ENCODE peak calls at places on chromosomes 3 and 15, in six cellular contexts. One of them, this sample, is unnamed.

GRCh38 chr3:194691481-194692281 is 6.0 kb downstream of the FAM43A start:
- DNase-seq in H1: no peak
- DNase-seq in HepG2: no peak
- DNase-seq in GM12878: peak
- DNase-seq in K562: no peak
- DNase-seq in GM12892: peak
- DNase-seq in this sample: peak

GRCh38 chr3:178777718-178778411 is 241.6 kb downstream of the KCNMB2 start:
- DNase-seq in H1: no peak
- DNase-seq in HepG2: no peak
- DNase-seq in GM12878: no peak
- DNase-seq in K562: no peak
- DNase-seq in GM12892: no peak
- DNase-seq in this sample: no peak

GRCh38 chr3:194386066-194386465 is 13.0 kb downstream of the GP5 start:
- DNase-seq in H1: no peak
- DNase-seq in HepG2: no peak
- DNase-seq in GM12878: no peak
- DNase-seq in K562: no peak
- DNase-seq in GM12892: no peak
- DNase-seq in this sample: no peak

GRCh38 chr3:48270306-48270705 is 29.4 kb downstream of the ZNF589 start:
- DNase-seq in H1: no peak
- DNase-seq in HepG2: no peak
- DNase-seq in GM12878: no peak
- DNase-seq in K562: no peak
- DNase-seq in GM12892: no peak
- DNase-seq in this sample: no peak

GRCh38 chr15:54839379-54839778 is 357.4 kb downstream of the RSL24D1 start:
- DNase-seq in H1: no peak
- DNase-seq in HepG2: no peak
- DNase-seq in GM12878: no peak
- DNase-seq in K562: no peak
- DNase-seq in GM12892: no peak
- DNase-seq in this sample: no peak

GRCh38 chr3:86982883-86983282 is 8.1 kb downstream of the VGLL3 start:
- DNase-seq in H1: no peak
- DNase-seq in HepG2: no peak
- DNase-seq in GM12878: no peak
- DNase-seq in K562: no peak
- DNase-seq in GM12892: no peak
- DNase-seq in this sample: no peak

GRCh38 chr15:69997701-69998273 is 99.9 kb downstream of the TLE3 start:
- DNase-seq in H1: no peak
- DNase-seq in HepG2: no peak
- DNase-seq in GM12878: no peak
- DNase-seq in K562: no peak
- DNase-seq in GM12892: no peak
- DNase-seq in this sample: no peak

GRCh38 chr3:16411450-16411849 is 102.0 kb downstream of the RFTN1 start:
- DNase-seq in H1: no peak
- DNase-seq in HepG2: no peak
- DNase-seq in GM12878: no peak
- DNase-seq in K562: no peak
- DNase-seq in GM12892: no peak
- DNase-seq in this sample: no peak

GRCh38 chr3:73718326-73719110 is 93.8 kb upstream of the PDZRN3 start:
- DNase-seq in H1: no peak
- DNase-seq in HepG2: no peak
- DNase-seq in GM12878: no peak
- DNase-seq in K562: no peak
- DNase-seq in GM12892: no peak
- DNase-seq in this sample: no peak

GRCh38 chr3:2579206-2579605 is 480.5 kb downstream of the CNTN4 start:
- DNase-seq in H1: no peak
- DNase-seq in HepG2: no peak
- DNase-seq in GM12878: no peak
- DNase-seq in K562: no peak
- DNase-seq in GM12892: no peak
- DNase-seq in this sample: no peak

GRCh38 chr3:101695779-101696372 is 9.4 kb upstream of the RPL24 start:
- DNase-seq in H1: no peak
- DNase-seq in HepG2: peak
- DNase-seq in GM12878: no peak
- DNase-seq in K562: peak
- DNase-seq in GM12892: no peak
- DNase-seq in this sample: no peak

GRCh38 chr3:122005033-122005565 is 16.9 kb downstream of the ILDR1 start:
- DNase-seq in H1: no peak
- DNase-seq in HepG2: no peak
- DNase-seq in GM12878: peak
- DNase-seq in K562: peak
- DNase-seq in GM12892: no peak
- DNase-seq in this sample: no peak

DNA sequence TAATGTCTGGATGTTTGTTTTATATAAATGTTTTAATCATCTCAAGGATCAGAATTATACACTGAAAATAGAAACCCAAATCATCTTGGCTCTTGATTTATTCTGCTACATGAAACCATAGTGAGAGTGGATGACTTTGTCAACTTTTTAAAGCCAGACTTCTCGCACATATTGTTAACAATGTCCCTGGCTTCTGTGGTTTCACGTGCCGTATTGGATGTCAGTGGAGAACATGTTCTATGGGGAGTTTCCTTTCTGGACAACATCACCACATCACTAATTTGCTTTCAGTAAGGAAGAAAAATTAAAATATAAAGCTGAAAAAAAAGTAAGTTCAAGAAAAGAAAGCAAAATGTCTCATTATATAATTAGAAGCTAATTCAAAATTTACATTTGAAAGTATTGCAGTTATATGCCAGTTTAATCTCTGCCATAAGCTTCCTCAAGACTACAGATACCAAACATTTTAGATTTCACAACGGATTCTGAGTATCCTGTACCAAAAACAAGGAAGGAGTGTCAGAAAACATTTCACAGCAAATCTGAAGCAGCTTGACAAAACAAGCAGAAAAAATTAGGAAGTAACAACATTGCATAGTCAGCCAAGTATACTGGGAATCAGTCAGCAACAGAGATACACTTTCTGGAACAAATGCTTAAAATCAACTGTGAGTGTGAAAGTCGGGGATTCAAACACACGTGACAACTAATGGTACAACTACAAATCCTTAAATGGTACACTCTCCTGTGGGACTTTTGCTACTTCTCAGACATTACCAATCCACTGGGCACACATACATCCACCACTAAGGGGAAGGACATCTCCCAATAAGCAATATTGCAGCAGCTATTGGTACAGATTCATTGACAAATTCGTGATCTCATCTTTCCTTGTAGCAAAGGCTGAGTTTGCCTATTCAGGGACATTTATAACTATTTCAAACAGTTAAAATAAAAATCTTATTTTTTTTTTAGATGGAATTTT is 296.8 kb upstream of the MME start:
- DNase-seq in H1: no peak
- DNase-seq in HepG2: no peak
- DNase-seq in GM12878: no peak
- DNase-seq in K562: no peak
- DNase-seq in GM12892: no peak
- DNase-seq in this sample: no peak
- TF ChIP-seq POLR2AphosphoS5 in H1: no peak
- TF ChIP-seq POLR2AphosphoS5 in HepG2: no peak
- TF ChIP-seq POLR2AphosphoS5 in GM12878: no peak
- TF ChIP-seq POLR2AphosphoS5 in K562: no peak
- TF ChIP-seq POLR2AphosphoS5 in GM12892: no peak
- TF ChIP-seq POLR2AphosphoS5 in this sample: no peak

GRCh38 chr3:172142074-172143059 is 103.0 kb downstream of the FNDC3B start:
- DNase-seq in H1: no peak
- DNase-seq in HepG2: no peak
- DNase-seq in GM12878: peak
- DNase-seq in K562: peak
- DNase-seq in GM12892: no peak
- DNase-seq in this sample: no peak
- TF ChIP-seq TAF1 in H1: no peak
- TF ChIP-seq TAF1 in HepG2: no peak
- TF ChIP-seq TAF1 in GM12878: peak
- TF ChIP-seq TAF1 in K562: no peak
- TF ChIP-seq TAF1 in GM12892: no peak
- TF ChIP-seq TAF1 in this sample: no peak

GRCh38 chr3:94062513-94063404 is at the start of the genes DHFR2 and NSUN3:
- DNase-seq in H1: peak
- DNase-seq in HepG2: peak
- DNase-seq in GM12878: peak
- DNase-seq in K562: peak
- DNase-seq in GM12892: peak
- DNase-seq in this sample: peak
- TF ChIP-seq POLR2A in H1: peak
- TF ChIP-seq POLR2A in HepG2: peak
- TF ChIP-seq POLR2A in GM12878: peak
- TF ChIP-seq POLR2A in K562: peak
- TF ChIP-seq POLR2A in GM12892: peak
- TF ChIP-seq POLR2A in this sample: peak

GRCh38 chr15:101188517-101189340 is 63.1 kb downstream of the CHSY1 start:
- DNase-seq in H1: no peak
- DNase-seq in HepG2: no peak
- DNase-seq in GM12878: peak
- DNase-seq in K562: no peak
- DNase-seq in GM12892: no peak
- DNase-seq in this sample: peak
- TF ChIP-seq POLR2AphosphoS5 in H1: no peak
- TF ChIP-seq POLR2AphosphoS5 in HepG2: no peak
- TF ChIP-seq POLR2AphosphoS5 in GM12878: no peak
- TF ChIP-seq POLR2AphosphoS5 in K562: no peak
- TF ChIP-seq POLR2AphosphoS5 in GM12892: no peak
- TF ChIP-seq POLR2AphosphoS5 in this sample: no peak

DNA sequence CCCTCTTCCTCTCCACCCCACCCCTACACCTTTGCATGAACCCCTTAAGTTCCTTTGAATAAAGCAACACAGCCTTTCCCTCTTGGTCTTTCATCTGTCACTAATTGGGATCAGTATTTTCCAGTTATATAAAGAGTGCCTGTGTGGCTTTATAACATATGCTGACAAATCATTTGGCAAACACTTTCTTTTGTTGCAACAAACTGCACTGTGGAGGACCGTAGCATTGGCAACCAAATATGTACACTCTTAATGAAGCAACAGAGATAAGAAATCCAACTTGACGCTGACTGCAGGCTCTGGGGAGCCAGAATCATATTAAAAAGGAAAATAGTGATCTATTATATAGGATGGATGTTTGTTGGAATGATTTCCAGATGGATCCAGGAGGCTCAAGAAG is 120.1 kb upstream of the PRICKLE2 start:
- DNase-seq in H1: no peak
- DNase-seq in HepG2: no peak
- DNase-seq in GM12878: no peak
- DNase-seq in K562: no peak
- DNase-seq in GM12892: no peak
- DNase-seq in this sample: no peak
- TF ChIP-seq TAF1 in H1: no peak
- TF ChIP-seq TAF1 in HepG2: no peak
- TF ChIP-seq TAF1 in GM12878: no peak
- TF ChIP-seq TAF1 in K562: no peak
- TF ChIP-seq TAF1 in GM12892: no peak
- TF ChIP-seq TAF1 in this sample: no peak

GRCh38 chr3:44976002-44976815 is at the start of the genes EXOSC7 and ZDHHC3:
- DNase-seq in H1: peak
- DNase-seq in HepG2: peak
- DNase-seq in GM12878: no peak
- DNase-seq in K562: peak
- DNase-seq in GM12892: peak
- DNase-seq in this sample: peak
- TF ChIP-seq POLR2A in H1: peak
- TF ChIP-seq POLR2A in HepG2: peak
- TF ChIP-seq POLR2A in GM12878: peak
- TF ChIP-seq POLR2A in K562: peak
- TF ChIP-seq POLR2A in GM12892: peak
- TF ChIP-seq POLR2A in this sample: peak

DNA sequence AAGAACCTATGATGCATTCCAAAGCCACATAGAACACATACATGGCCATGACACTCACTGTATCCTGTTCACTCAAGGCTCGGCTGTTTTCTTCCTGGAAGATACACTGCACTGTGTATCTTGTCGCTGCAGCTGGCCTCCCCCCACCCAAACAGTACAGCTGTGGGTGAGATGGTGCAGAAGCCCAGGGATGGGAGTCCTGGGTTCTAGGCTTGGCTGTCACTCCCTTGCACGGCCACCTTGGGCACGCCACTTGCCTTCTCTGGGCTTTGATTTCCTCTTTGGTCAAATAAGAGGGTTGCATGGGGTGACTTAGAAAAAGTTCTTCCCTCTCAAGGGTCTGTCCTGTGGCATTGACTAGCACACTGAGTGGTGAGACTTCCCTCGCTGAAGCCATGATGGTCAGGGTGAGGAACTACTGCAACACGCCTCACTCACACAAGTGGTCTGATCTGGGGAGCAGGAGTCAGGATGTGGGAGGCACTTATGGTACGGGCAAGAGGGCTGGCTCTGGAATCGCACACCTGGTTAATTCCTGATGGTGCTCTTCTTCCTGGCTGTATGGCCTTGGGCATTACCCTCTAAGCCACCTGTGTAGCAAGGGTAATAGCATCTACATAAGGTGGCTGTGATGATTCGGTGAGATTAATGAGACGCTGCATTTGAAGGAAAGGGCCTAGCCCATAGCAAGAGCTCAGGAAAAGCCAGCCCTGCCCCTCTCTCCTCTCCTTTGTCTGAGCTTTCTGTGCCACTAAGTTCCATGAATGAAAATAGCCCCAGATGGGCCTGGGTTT is 44.0 kb downstream of the ANP32A start:
- DNase-seq in H1: no peak
- DNase-seq in HepG2: no peak
- DNase-seq in GM12878: no peak
- DNase-seq in K562: no peak
- DNase-seq in GM12892: no peak
- DNase-seq in this sample: no peak
- TF ChIP-seq POLR2AphosphoS5 in H1: peak
- TF ChIP-seq POLR2AphosphoS5 in HepG2: peak
- TF ChIP-seq POLR2AphosphoS5 in GM12878: peak
- TF ChIP-seq POLR2AphosphoS5 in K562: peak
- TF ChIP-seq POLR2AphosphoS5 in GM12892: no peak
- TF ChIP-seq POLR2AphosphoS5 in this sample: no peak

DNA sequence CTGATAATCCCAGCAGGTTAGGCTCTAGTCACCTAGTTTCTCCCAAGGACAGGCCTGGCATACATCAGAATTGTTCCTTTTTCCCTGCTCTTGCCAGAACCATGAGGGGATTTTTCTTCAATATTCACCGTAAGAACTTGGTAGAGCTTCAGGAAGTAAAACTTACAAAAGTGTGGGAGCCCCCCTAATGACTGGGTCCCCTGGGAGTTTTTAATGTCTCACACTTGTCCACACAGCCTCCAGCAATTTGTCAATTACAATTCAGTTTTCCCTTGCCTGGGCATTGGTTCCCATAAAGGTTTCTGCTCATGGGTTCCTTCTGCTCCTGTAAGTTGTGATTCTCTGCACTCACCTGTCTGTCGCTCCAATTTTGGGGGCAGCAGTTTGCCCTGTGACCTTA is 28.5 kb downstream of the LHFPL4 start:
- DNase-seq in H1: no peak
- DNase-seq in HepG2: no peak
- DNase-seq in GM12878: no peak
- DNase-seq in K562: no peak
- DNase-seq in GM12892: no peak
- DNase-seq in this sample: no peak
- TF ChIP-seq TAF1 in H1: no peak
- TF ChIP-seq TAF1 in HepG2: no peak
- TF ChIP-seq TAF1 in GM12878: no peak
- TF ChIP-seq TAF1 in K562: no peak
- TF ChIP-seq TAF1 in GM12892: no peak
- TF ChIP-seq TAF1 in this sample: no peak

This sample was measured in GM12891.